ENCODE peak calls at places on chromosomes 12 and 14, in seven cellular contexts. T, Q, V, X, H, L and U are unnamed samples.

GRCh38 chr12:19841451-19841850 is 402.2 kb downstream of the AEBP2 start:
- DNase-seq in L (no peak), H (no peak), Q (no peak), T (no peak), X (no peak), V (no peak), U (no peak)

GRCh38 chr12:12338528-12339168 is 11.4 kb downstream of the MANSC1 start:
- DNase-seq in Q (no peak), X (no peak), T (no peak), V (no peak), H (no peak), L (no peak), U (no peak)

GRCh38 chr12:122963928-122964240 is 2.4 kb downstream of the ABCB9 start:
- DNase-seq in V (no peak), X (no peak), L (no peak), H (no peak), Q (peak), T (no peak), U (no peak)

GRCh38 chr12:55717397-55718007 is 1.7 kb downstream of the BLOC1S1 start:
- DNase-seq in V (no peak), X (no peak), Q (no peak), H (no peak), L (peak), T (no peak), U (peak)

GRCh38 chr12:68453876-68454275 is 121.7 kb upstream of the MDM1 start:
- DNase-seq in Q (no peak), L (no peak), T (no peak), H (no peak), X (no peak), V (no peak), U (peak)

GRCh38 chr12:77584860-77585259 is 245.8 kb upstream of the NAV3 start:
- DNase-seq in V (no peak), T (no peak), X (no peak), Q (no peak), L (no peak), H (no peak), U (no peak)

GRCh38 chr14:102616799-102617198 is 24.4 kb downstream of the RCOR1 start:
- DNase-seq in T (no peak), V (no peak), H (no peak), L (no peak), Q (peak), X (no peak), U (no peak)

GRCh38 chr12:7161811-7162210 is 27.7 kb upstream of the PEX5 start:
- DNase-seq in H (no peak), V (no peak), X (no peak), Q (no peak), L (peak), T (no peak), U (no peak)

GRCh38 chr12:110577717-110578521 is 5.2 kb downstream of the PPTC7 start:
- DNase-seq in L (peak), Q (no peak), H (no peak), V (no peak), T (no peak), X (no peak), U (peak)

GRCh38 chr14:59347511-59347900 is 117.7 kb downstream of the GPR135 start:
- DNase-seq in T (no peak), X (no peak), Q (no peak), L (no peak), H (no peak), V (no peak), U (no peak)